ENCODE peak calls at places on chromosomes 2 and 18, in five cellular contexts. One of them, this sample, is unnamed.

GRCh38 chr2:238158807-238159539 is at the start of gene ERFE:
- DNase-seq in NCI-H774: peak
- DNase-seq in progenitor cell of endocrine pancreas: peak
- DNase-seq in stimulated activated naive B cell treated with anti-CD40 and anti-IgM and Interleukin-4, amounts not matched to agents 10 μg/mL and 1 μg/mL and 100 μg/mL, for 72 hours: no peak
- DNase-seq in AG09319: no peak
- DNase-seq in this sample: peak

GRCh38 chr18:10230072-10230471 is 224.4 kb upstream of the APCDD1 start:
- DNase-seq in NCI-H774: no peak
- DNase-seq in progenitor cell of endocrine pancreas: no peak
- DNase-seq in stimulated activated naive B cell treated with anti-CD40 and anti-IgM and Interleukin-4, amounts not matched to agents 10 μg/mL and 1 μg/mL and 100 μg/mL, for 72 hours: no peak
- DNase-seq in AG09319: peak
- DNase-seq in this sample: peak

GRCh38 chr2:164735309-164735919 is 106.2 kb downstream of the COBLL1 start:
- DNase-seq in NCI-H774: peak
- DNase-seq in progenitor cell of endocrine pancreas: no peak
- DNase-seq in stimulated activated naive B cell treated with anti-CD40 and anti-IgM and Interleukin-4, amounts not matched to agents 10 μg/mL and 1 μg/mL and 100 μg/mL, for 72 hours: no peak
- DNase-seq in AG09319: no peak
- DNase-seq in this sample: no peak

GRCh38 chr2:172148246-172148645 is 45.5 kb upstream of the DLX2 start:
- DNase-seq in NCI-H774: no peak
- DNase-seq in progenitor cell of endocrine pancreas: no peak
- DNase-seq in stimulated activated naive B cell treated with anti-CD40 and anti-IgM and Interleukin-4, amounts not matched to agents 10 μg/mL and 1 μg/mL and 100 μg/mL, for 72 hours: no peak
- DNase-seq in AG09319: no peak
- DNase-seq in this sample: no peak

GRCh38 chr2:173659522-173659921 is 304.9 kb downstream of the CDCA7 start:
- DNase-seq in NCI-H774: no peak
- DNase-seq in progenitor cell of endocrine pancreas: no peak
- DNase-seq in stimulated activated naive B cell treated with anti-CD40 and anti-IgM and Interleukin-4, amounts not matched to agents 10 μg/mL and 1 μg/mL and 100 μg/mL, for 72 hours: no peak
- DNase-seq in AG09319: no peak
- DNase-seq in this sample: no peak

GRCh38 chr2:6960659-6961058 is 43.4 kb downstream of the RNF144A start:
- DNase-seq in NCI-H774: no peak
- DNase-seq in progenitor cell of endocrine pancreas: no peak
- DNase-seq in stimulated activated naive B cell treated with anti-CD40 and anti-IgM and Interleukin-4, amounts not matched to agents 10 μg/mL and 1 μg/mL and 100 μg/mL, for 72 hours: no peak
- DNase-seq in AG09319: no peak
- DNase-seq in this sample: no peak

GRCh38 chr2:10439185-10439879 is 8.8 kb downstream of the ODC1 start:
- DNase-seq in NCI-H774: no peak
- DNase-seq in progenitor cell of endocrine pancreas: no peak
- DNase-seq in stimulated activated naive B cell treated with anti-CD40 and anti-IgM and Interleukin-4, amounts not matched to agents 10 μg/mL and 1 μg/mL and 100 μg/mL, for 72 hours: no peak
- DNase-seq in AG09319: no peak
- DNase-seq in this sample: no peak

GRCh38 chr18:79543861-79544385 is 135.7 kb upstream of the CTDP1 start:
- DNase-seq in NCI-H774: no peak
- DNase-seq in progenitor cell of endocrine pancreas: no peak
- DNase-seq in stimulated activated naive B cell treated with anti-CD40 and anti-IgM and Interleukin-4, amounts not matched to agents 10 μg/mL and 1 μg/mL and 100 μg/mL, for 72 hours: no peak
- DNase-seq in AG09319: no peak
- DNase-seq in this sample: no peak

GRCh38 chr2:101852824-101853223 is 138.9 kb upstream of the IL1R2 start:
- DNase-seq in NCI-H774: no peak
- DNase-seq in progenitor cell of endocrine pancreas: no peak
- DNase-seq in stimulated activated naive B cell treated with anti-CD40 and anti-IgM and Interleukin-4, amounts not matched to agents 10 μg/mL and 1 μg/mL and 100 μg/mL, for 72 hours: no peak
- DNase-seq in AG09319: no peak
- DNase-seq in this sample: no peak

GRCh38 chr2:219082332-219082958 is 21.7 kb upstream of the IHH start:
- DNase-seq in NCI-H774: no peak
- DNase-seq in progenitor cell of endocrine pancreas: no peak
- DNase-seq in stimulated activated naive B cell treated with anti-CD40 and anti-IgM and Interleukin-4, amounts not matched to agents 10 μg/mL and 1 μg/mL and 100 μg/mL, for 72 hours: no peak
- DNase-seq in AG09319: no peak
- DNase-seq in this sample: no peak

GRCh38 chr2:231554748-231555545 is 24.7 kb upstream of the NMUR1 start:
- DNase-seq in NCI-H774: no peak
- DNase-seq in progenitor cell of endocrine pancreas: no peak
- DNase-seq in stimulated activated naive B cell treated with anti-CD40 and anti-IgM and Interleukin-4, amounts not matched to agents 10 μg/mL and 1 μg/mL and 100 μg/mL, for 72 hours: no peak
- DNase-seq in AG09319: peak
- DNase-seq in this sample: no peak

GRCh38 chr2:238896641-238897040 is 48.8 kb downstream of the TWIST2 start:
- DNase-seq in NCI-H774: no peak
- DNase-seq in progenitor cell of endocrine pancreas: no peak
- DNase-seq in stimulated activated naive B cell treated with anti-CD40 and anti-IgM and Interleukin-4, amounts not matched to agents 10 μg/mL and 1 μg/mL and 100 μg/mL, for 72 hours: no peak
- DNase-seq in AG09319: no peak
- DNase-seq in this sample: no peak

GRCh38 chr2:233107011-233107410 is 46.9 kb downstream of the INPP5D start:
- DNase-seq in NCI-H774: no peak
- DNase-seq in progenitor cell of endocrine pancreas: no peak
- DNase-seq in stimulated activated naive B cell treated with anti-CD40 and anti-IgM and Interleukin-4, amounts not matched to agents 10 μg/mL and 1 μg/mL and 100 μg/mL, for 72 hours: no peak
- DNase-seq in AG09319: no peak
- DNase-seq in this sample: no peak

This sample was measured in myocyte.